ENCODE peak calls at places on chromosomes 6 and 20, in seven cellular contexts. W, M, N, C, O, D and E are unnamed samples.

GRCh38 chr20:58069796-58070663 is 158.4 kb downstream of the ANKRD60 start:
- DNase-seq in W (no peak), M (no peak), N (no peak), C (no peak), O (no peak), D (no peak), E (no peak)

GRCh38 chr6:167574431-167575097 is 249.7 kb downstream of the TTLL2 start:
- DNase-seq in W (peak; percentile 53), M (peak; percentile 44), N (no peak), C (no peak), O (no peak), D (no peak), E (no peak)

GRCh38 chr6:118469468-118469867 is 78.6 kb upstream of the PLN start:
- DNase-seq in W (no peak), M (no peak), N (no peak), C (no peak), O (no peak), D (no peak), E (no peak)

GRCh38 chr20:50625986-50626677 is 65.2 kb downstream of the RIPOR3 start:
- DNase-seq in W (peak; percentile 66), M (no peak), N (peak; percentile 67), C (no peak), O (no peak), D (peak; percentile 45), E (no peak)

GRCh38 chr6:4829089-4829488 is 52.9 kb downstream of the CDYL start:
- DNase-seq in W (no peak), M (no peak), N (no peak), C (no peak), O (no peak), D (no peak), E (no peak)

GRCh38 chr6:17907467-17908229 is 79.8 kb downstream of the KIF13A start:
- DNase-seq in W (no peak), M (no peak), N (peak; percentile 66), C (peak; percentile 87), O (peak; percentile 18), D (peak; percentile 33), E (peak; percentile 69)

GRCh38 chr6:150403458-150404245 is 34.8 kb downstream of the IYD start:
- DNase-seq in W (no peak), M (no peak), N (no peak), C (peak; percentile 42), O (no peak), D (peak; percentile 24), E (no peak)

GRCh38 chr6:147973806-147974205 is 368.8 kb upstream of the SASH1 start:
- DNase-seq in W (no peak), M (no peak), N (no peak), C (no peak), O (no peak), D (no peak), E (no peak)

GRCh38 chr6:14144678-14145113 is 27.1 kb downstream of the CD83 start:
- DNase-seq in W (peak; percentile 80), M (peak; percentile 75), N (peak; percentile 77), C (peak; percentile 82), O (peak; percentile 53), D (peak; percentile 67), E (peak; percentile 84)

GRCh38 chr6:111483736-111484654 is 977 bp upstream of the REV3L start:
- DNase-seq in W (peak; percentile 83), M (peak; percentile 93), N (peak; percentile 66), C (peak; percentile 90), O (peak; percentile 96), D (peak; percentile 93), E (peak; percentile 95)

GRCh38 chr6:130417951-130418350 is 52.1 kb downstream of the TMEM200A start:
- DNase-seq in W (no peak), M (no peak), N (no peak), C (no peak), O (no peak), D (no peak), E (no peak)

GRCh38 chr6:31792741-31793140 is 2.8 kb downstream of the VARS1 start:
- DNase-seq in W (no peak), M (no peak), N (peak; percentile 27), C (peak; percentile 84), O (no peak), D (no peak), E (no peak)

GRCh38 chr6:115613488-115613887 is 447.2 kb downstream of the FRK start:
- DNase-seq in W (no peak), M (no peak), N (no peak), C (peak; percentile 32), O (no peak), D (no peak), E (no peak)

GRCh38 chr6:166503167-166503744 is 83.2 kb downstream of the RAMACL start:
- DNase-seq in W (no peak), M (no peak), N (no peak), C (no peak), O (no peak), D (no peak), E (no peak)

GRCh38 chr20:6007529-6008103 is 46.2 kb downstream of the LRRN4 start:
- DNase-seq in W (no peak), M (no peak), N (no peak), C (no peak), O (no peak), D (peak; percentile 18), E (no peak)

GRCh38 chr6:33305052-33305451 is 6.3 kb upstream of the RGL2 start:
- DNase-seq in W (no peak), M (no peak), N (no peak), C (no peak), O (no peak), D (no peak), E (no peak)

GRCh38 chr6:56364482-56365313 is 117.3 kb upstream of the COL21A1 start:
- DNase-seq in W (no peak), M (no peak), N (no peak), C (no peak), O (no peak), D (no peak), E (no peak)

GRCh38 chr6:15310680-15311079 is 64.8 kb downstream of the JARID2 start:
- DNase-seq in W (no peak), M (no peak), N (no peak), C (no peak), O (no peak), D (no peak), E (no peak)

GRCh38 chr6:45681860-45682488 is 304.2 kb upstream of the SUPT3H start:
- DNase-seq in W (no peak), M (no peak), N (no peak), C (no peak), O (peak; percentile 81), D (no peak), E (no peak)

GRCh38 chr6:83827050-83827449 is 26.1 kb upstream of the RIPPLY2 start:
- DNase-seq in W (no peak), M (no peak), N (no peak), C (no peak), O (no peak), D (no peak), E (no peak)

GRCh38 chr6:33450434-33450833 is 3.9 kb upstream of the ZBTB9 start:
- DNase-seq in W (no peak), M (no peak), N (no peak), C (no peak), O (no peak), D (no peak), E (no peak)

GRCh38 chr6:19697744-19698290 is 139.4 kb upstream of the ID4 start:
- DNase-seq in W (no peak), M (no peak), N (no peak), C (no peak), O (no peak), D (no peak), E (no peak)

DNA sequence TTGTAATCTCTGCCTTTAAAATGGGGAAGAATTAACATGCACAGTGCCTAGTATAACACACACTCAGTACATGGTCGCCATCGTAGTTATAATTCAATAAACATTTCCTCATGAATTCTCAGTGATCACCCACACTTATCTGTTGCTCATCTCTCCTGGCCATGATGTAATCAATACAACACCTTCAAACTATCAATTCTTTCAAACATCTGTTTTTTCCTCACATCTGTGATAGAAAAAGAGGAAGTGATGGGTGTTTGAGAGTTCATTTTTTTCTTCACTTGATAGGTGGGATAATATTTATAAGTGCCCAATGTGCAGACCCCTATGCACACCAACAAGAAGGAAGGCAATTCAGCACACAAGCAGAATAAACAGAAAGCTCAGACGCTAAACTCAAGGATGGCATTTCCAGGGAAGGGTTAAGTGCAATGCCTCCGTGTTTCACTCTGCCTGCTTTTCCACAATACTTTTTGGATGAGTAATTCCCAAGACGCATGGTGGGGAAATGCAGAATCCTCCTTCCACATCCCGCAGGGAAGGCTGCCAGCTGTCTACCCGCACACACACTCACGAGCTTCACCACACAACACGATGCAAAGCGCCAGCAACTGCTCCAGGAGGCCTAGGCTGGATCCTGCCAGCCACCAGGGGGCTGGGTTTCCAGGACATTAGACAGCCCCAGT is 100.3 kb downstream of the GMPR start:
- DNase-seq in W (peak; percentile 74), M (no peak), N (peak; percentile 51), C (peak; percentile 82), O (no peak), D (peak; percentile 54), E (peak; percentile 68)
- TF ChIP-seq CTCF in W (peak; percentile 64), M (no peak), N (peak; percentile 33), C (no peak), O (peak; percentile 28), D (no peak), E (peak; percentile 35)

GRCh38 chr20:13610205-13610604 is 28.5 kb downstream of the TASP1 start:
- DNase-seq in W (peak; percentile 59), M (no peak), N (no peak), C (no peak), O (no peak), D (no peak), E (no peak)
- TF ChIP-seq CTCF in W (peak; percentile 41), M (peak; percentile 18), N (no peak), C (no peak), O (peak; percentile 46), D (no peak), E (no peak)

GRCh38 chr20:47535088-47535487 is 33.4 kb downstream of the NCOA3 start:
- DNase-seq in W (peak; percentile 22), M (no peak), N (no peak), C (no peak), O (no peak), D (no peak), E (no peak)
- TF ChIP-seq CTCF in W (no peak), M (no peak), N (peak; percentile 13), C (no peak), O (peak; percentile 29), D (no peak), E (no peak)

GRCh38 chr6:108175592-108176279 is 9.9 kb downstream of the NR2E1 start:
- DNase-seq in W (no peak), M (peak; percentile 57), N (no peak), C (no peak), O (no peak), D (peak; percentile 57), E (peak; percentile 69)
- TF ChIP-seq CTCF in W (peak; percentile 21), M (peak; percentile 51), N (no peak), C (no peak), O (no peak), D (peak; percentile 22), E (peak; percentile 23)